ENCODE peak calls at places on chromosome 4, in nine cellular contexts. B, Q, P, T, F, H, U, E and D are unnamed samples.

GRCh38 chr4:7756071-7756470 is 183.6 kb downstream of the AFAP1 start:
- DNase-seq in H (no peak), F (no peak), B (peak; percentile 47), E (no peak), T (no peak), P (no peak), Q (no peak), U (no peak), D (no peak)

GRCh38 chr4:136818811-136819210 is 713.5 kb downstream of the PCDH18 start:
- DNase-seq in E (no peak), B (no peak), T (no peak), F (no peak), P (no peak), Q (no peak), U (peak; percentile 29), H (no peak), D (no peak)

GRCh38 chr4:36385951-36386561 is 104.6 kb downstream of the DTHD1 start:
- DNase-seq in E (no peak), F (no peak), H (no peak), Q (no peak), U (peak; percentile 89), B (no peak), P (peak; percentile 28), T (no peak), D (no peak)

GRCh38 chr4:114727426-114727825 is 128.8 kb downstream of the UGT8 start:
- DNase-seq in E (no peak), U (no peak), B (no peak), Q (no peak), P (no peak), F (no peak), T (no peak), H (no peak), D (no peak)

GRCh38 chr4:25654971-25655963 is at the start of gene SLC34A2:
- DNase-seq in F (no peak), H (no peak), B (no peak), T (no peak), P (no peak), Q (no peak), U (no peak), E (peak; percentile 54), D (peak; percentile 85)

GRCh38 chr4:152014280-152014679 is 253.5 kb upstream of the GATB start:
- DNase-seq in F (no peak), Q (no peak), P (no peak), H (no peak), B (no peak), T (no peak), E (no peak), U (no peak), D (no peak)

GRCh38 chr4:11367371-11367770 is 61.3 kb downstream of the HS3ST1 start:
- DNase-seq in B (peak; percentile 70), E (peak; percentile 47), P (no peak), U (no peak), H (no peak), T (no peak), F (no peak), Q (no peak), D (no peak)

GRCh38 chr4:121253961-121254360 is 89.8 kb upstream of the TNIP3 start:
- DNase-seq in B (no peak), P (no peak), Q (no peak), F (no peak), T (no peak), U (no peak), E (no peak), H (no peak), D (no peak)

GRCh38 chr4:120156115-120156718 is 89.6 kb upstream of the MAD2L1 start:
- DNase-seq in E (peak; percentile 39), T (peak; percentile 56), H (peak; percentile 78), P (no peak), Q (peak; percentile 0), F (peak; percentile 40), B (no peak), U (peak; percentile 56), D (no peak)

GRCh38 chr4:59161249-59161648 is 2038.9 kb upstream of the ADGRL3 start:
- DNase-seq in P (no peak), T (no peak), E (no peak), B (no peak), U (peak; percentile 25), H (no peak), F (no peak), Q (no peak), D (no peak)

GRCh38 chr4:54167508-54167907 is 61.6 kb upstream of the PDGFRA start:
- DNase-seq in B (no peak), F (no peak), U (no peak), T (no peak), E (no peak), H (no peak), P (no peak), Q (no peak), D (no peak)

GRCh38 chr4:38990241-38990640 is 42.0 kb downstream of the TMEM156 start:
- DNase-seq in H (no peak), P (no peak), E (no peak), T (no peak), B (no peak), Q (no peak), F (no peak), U (no peak), D (no peak)

GRCh38 chr4:77804471-77804870 is 14.7 kb downstream of the CNOT6L start:
- DNase-seq in F (no peak), B (no peak), P (no peak), U (no peak), E (no peak), T (peak; percentile 40), Q (no peak), H (peak; percentile 24), D (no peak)

GRCh38 chr4:158253350-158253980 is 43.2 kb downstream of the TMEM144 start:
- DNase-seq in U (peak; percentile 79), H (peak; percentile 56), T (peak; percentile 62), E (peak; percentile 35), Q (peak; percentile 10), B (no peak), P (no peak), F (no peak), D (peak; percentile 21)

GRCh38 chr4:38145033-38145673 is 185.0 kb downstream of the PTTG2 start:
- DNase-seq in B (no peak), H (no peak), Q (no peak), F (no peak), U (no peak), P (no peak), E (no peak), T (no peak), D (no peak)

GRCh38 chr4:38663801-38664703 is at the start of gene KLF3:
- DNase-seq in Q (peak; percentile 79), U (peak; percentile 90), F (peak; percentile 84), H (peak; percentile 93), P (peak; percentile 89), T (peak; percentile 86), E (peak; percentile 75), B (peak; percentile 98), D (peak; percentile 69)

GRCh38 chr4:7660640-7661039 is 225.9 kb upstream of the PSAPL1 start:
- DNase-seq in Q (no peak), P (no peak), F (no peak), U (no peak), E (no peak), H (no peak), T (no peak), B (peak; percentile 19), D (no peak)

GRCh38 chr4:80393246-80393969 is 57.9 kb downstream of the CFAP299 start:
- DNase-seq in B (no peak), H (peak; percentile 65), P (no peak), U (no peak), T (peak; percentile 75), E (no peak), Q (no peak), F (no peak), D (no peak)

GRCh38 chr4:10898072-10898471 is 213.5 kb upstream of the CLNK start:
- DNase-seq in Q (no peak), H (no peak), B (no peak), T (no peak), P (no peak), E (no peak), F (no peak), U (no peak), D (no peak)

GRCh38 chr4:22299678-22300077 is 216.2 kb downstream of the ADGRA3 start:
- DNase-seq in B (no peak), Q (no peak), H (no peak), U (no peak), T (no peak), F (peak; percentile 79), P (no peak), E (peak; percentile 77), D (no peak)

GRCh38 chr4:159516556-159516955 is 413.7 kb downstream of the RAPGEF2 start:
- DNase-seq in E (no peak), P (no peak), F (no peak), H (no peak), T (peak; percentile 18), B (no peak), Q (no peak), U (no peak), D (no peak)

GRCh38 chr4:80878218-80878617 is 152.3 kb upstream of the BMP3 start:
- DNase-seq in U (no peak), B (no peak), P (no peak), F (no peak), H (no peak), E (no peak), T (no peak), Q (no peak), D (no peak)

GRCh38 chr4:141402696-141403095 is 182.0 kb downstream of the ZNF330 start:
- DNase-seq in H (no peak), E (no peak), F (no peak), P (no peak), Q (no peak), U (no peak), B (no peak), T (no peak), D (no peak)

GRCh38 chr4:38177035-38177791 is 217.0 kb downstream of the PTTG2 start:
- DNase-seq in F (no peak), B (peak; percentile 71), U (peak; percentile 64), H (peak; percentile 37), E (no peak), P (peak; percentile 45), Q (no peak), T (no peak), D (no peak)

GRCh38 chr4:128228021-128228571 is 59.5 kb downstream of the PGRMC2 start:
- DNase-seq in B (no peak), H (peak; percentile 43), P (no peak), U (no peak), Q (peak; percentile 75), E (peak; percentile 71), F (no peak), T (no peak), D (no peak)

GRCh38 chr4:78618426-78618825 is 66.9 kb downstream of the ANXA3 start:
- DNase-seq in H (peak; percentile 61), E (no peak), F (no peak), U (no peak), P (no peak), B (no peak), Q (no peak), T (no peak), D (no peak)

GRCh38 chr4:121156822-121157769 is 7.0 kb downstream of the TNIP3 start:
- DNase-seq in Q (no peak), P (no peak), B (no peak), T (peak; percentile 36), U (peak; percentile 73), F (no peak), E (no peak), H (peak; percentile 37), D (peak; percentile 66)